ENCODE peak calls at places on chromosomes 1 and 21, in five cellular contexts. M is SK-N-SH, C is K562, V is GM12878, S is HepG2. X is an unnamed sample.

GRCh38 chr1:37519613-37520012 is 5.0 kb upstream of the MEAF6 start:
- DNase-seq in M (no peak), C (no peak), V (no peak), S (no peak), X (no peak)

GRCh38 chr1:151887028-151887427 is 22.3 kb downstream of the THEM4 start:
- DNase-seq in M (no peak), C (no peak), V (no peak), S (no peak), X (no peak)

GRCh38 chr1:116224561-116224960 is 113.4 kb downstream of the MAB21L3 start:
- DNase-seq in M (no peak), C (no peak), V (no peak), S (no peak), X (no peak)

GRCh38 chr1:221074325-221074724 is 195.1 kb downstream of the HLX start:
- DNase-seq in M (no peak), C (no peak), V (no peak), S (no peak), X (no peak)

GRCh38 chr1:232306269-232306911 is 323.5 kb downstream of the SIPA1L2 start:
- DNase-seq in M (no peak), C (no peak), V (no peak), S (no peak), X (no peak)

GRCh38 chr1:237164406-237165352 is 122.7 kb downstream of the RYR2 start:
- DNase-seq in M (no peak), C (no peak), V (no peak), S (no peak), X (no peak)

GRCh38 chr1:11107541-11107940 is 7.9 kb upstream of the EXOSC10 start:
- DNase-seq in M (no peak), C (no peak), V (no peak), S (no peak), X (no peak)

GRCh38 chr1:212013672-212014071 is 21.7 kb downstream of the INTS7 start:
- DNase-seq in M (no peak), C (no peak), V (no peak), S (peak), X (no peak)

GRCh38 chr21:40852563-40852962 is 5.6 kb upstream of the DSCAM start:
- DNase-seq in M (no peak), C (no peak), V (no peak), S (no peak), X (no peak)

GRCh38 chr1:22689505-22689904 is 21.1 kb upstream of the EPHB2 start:
- DNase-seq in M (no peak), C (no peak), V (no peak), S (peak), X (peak)

GRCh38 chr1:11571906-11572616 is 82.2 kb downstream of the FBXO2 start:
- DNase-seq in M (no peak), C (peak), V (no peak), S (peak), X (peak)

GRCh38 chr1:229229137-229229720 is 41.7 kb upstream of the RAB4A start:
- DNase-seq in M (no peak), C (no peak), V (no peak), S (no peak), X (no peak)

GRCh38 chr1:228236744-228237143 is 28.9 kb downstream of the OBSCN start:
- DNase-seq in M (no peak), C (peak), V (no peak), S (peak), X (peak)

GRCh38 chr1:88746916-88747315 is 62.8 kb downstream of the PKN2 start:
- DNase-seq in M (no peak), C (no peak), V (no peak), S (no peak), X (no peak)

GRCh38 chr1:19872190-19872589 is 10.0 kb upstream of the OTUD3 start:
- DNase-seq in M (no peak), C (peak), V (no peak), S (peak), X (no peak)

GRCh38 chr1:9687120-9687875 is 35.8 kb downstream of the PIK3CD start:
- DNase-seq in M (peak), C (peak), V (no peak), S (peak), X (no peak)

GRCh38 chr1:75615664-75616435 is 4.9 kb upstream of the SLC44A5 start:
- DNase-seq in M (peak), C (peak), V (no peak), S (no peak), X (no peak)

DNA sequence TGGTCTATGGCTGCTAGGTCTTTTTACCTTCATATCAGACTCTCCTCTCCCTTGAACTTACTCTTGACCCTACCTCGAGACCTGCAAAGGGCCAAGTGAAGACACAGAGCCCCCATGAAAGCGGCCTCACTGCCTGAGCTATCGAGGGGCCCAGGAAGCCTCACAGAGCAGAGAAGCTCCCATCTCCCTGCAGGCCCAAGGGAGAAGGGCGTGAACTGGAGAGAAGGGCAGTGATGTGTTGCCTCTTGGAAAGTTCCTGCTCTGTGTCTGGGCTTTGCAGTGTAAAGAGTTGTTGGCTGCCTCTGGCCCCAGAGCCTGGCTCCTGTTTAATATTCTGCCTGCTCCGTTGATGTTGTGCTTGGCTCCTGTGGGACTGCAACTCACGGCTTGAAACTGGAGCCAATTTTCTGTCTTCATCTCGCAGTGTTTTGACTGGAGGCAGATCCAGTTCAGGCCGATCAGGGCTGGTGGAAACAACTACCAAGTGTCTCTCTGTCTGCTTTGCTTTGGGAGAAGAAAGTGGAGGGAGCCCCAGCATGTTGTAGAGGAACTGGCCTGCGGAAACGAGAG is 4.3 kb downstream of the SERTAD4 start:
- DNase-seq in M (no peak), C (no peak), V (no peak), S (no peak), X (no peak)
- TF ChIP-seq YY1 in M (no peak), C (no peak), V (no peak), S (no peak), X (no peak)

GRCh38 chr1:6504887-6505286 is 13.4 kb upstream of the PLEKHG5 start:
- DNase-seq in M (no peak), C (no peak), V (no peak), S (no peak), X (no peak)

GRCh38 chr1:6505367-6506209 is 14.1 kb upstream of the PLEKHG5 start:
- DNase-seq in M (peak), C (no peak), V (no peak), S (no peak), X (no peak)

GRCh38 chr1:6502000-6502891 is 10.8 kb upstream of the PLEKHG5 start:
- DNase-seq in M (peak), C (no peak), V (no peak), S (no peak), X (no peak)

GRCh38 chr1:6506210-6507036 is 15.0 kb upstream of the PLEKHG5 start:
- DNase-seq in M (peak), C (no peak), V (no peak), S (no peak), X (no peak)

GRCh38 chr1:6503884-6504602 is 12.6 kb upstream of the PLEKHG5 start:
- DNase-seq in M (peak), C (no peak), V (no peak), S (no peak), X (no peak)
- TF ChIP-seq REST in M (no peak), C (no peak), V (no peak), S (no peak), X (no peak)

DNA sequence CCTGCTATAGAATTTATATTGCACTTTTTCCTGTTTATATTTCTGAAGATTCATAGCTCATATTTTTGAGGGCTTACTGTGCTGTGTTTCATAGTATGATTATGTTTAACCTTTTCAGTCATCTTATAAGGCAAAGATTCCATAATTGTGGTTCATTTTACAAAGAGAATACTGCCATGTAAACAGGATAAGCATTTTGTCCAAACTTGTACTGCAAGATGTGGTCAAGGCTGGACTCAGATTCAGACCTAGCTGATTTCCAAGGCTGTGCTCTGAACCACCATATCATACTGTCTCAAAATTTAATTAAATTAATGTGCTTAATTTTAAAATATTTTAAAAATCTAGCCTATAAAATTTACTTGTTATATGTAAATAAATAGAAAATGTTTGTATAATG is 31.4 kb downstream of the STXBP3 start:
- DNase-seq in M (no peak), C (no peak), V (no peak), S (no peak), X (no peak)
- H2AFZ ChIP-seq in M (no peak), C (no peak), V (no peak), S (no peak), X (no peak)

DNA sequence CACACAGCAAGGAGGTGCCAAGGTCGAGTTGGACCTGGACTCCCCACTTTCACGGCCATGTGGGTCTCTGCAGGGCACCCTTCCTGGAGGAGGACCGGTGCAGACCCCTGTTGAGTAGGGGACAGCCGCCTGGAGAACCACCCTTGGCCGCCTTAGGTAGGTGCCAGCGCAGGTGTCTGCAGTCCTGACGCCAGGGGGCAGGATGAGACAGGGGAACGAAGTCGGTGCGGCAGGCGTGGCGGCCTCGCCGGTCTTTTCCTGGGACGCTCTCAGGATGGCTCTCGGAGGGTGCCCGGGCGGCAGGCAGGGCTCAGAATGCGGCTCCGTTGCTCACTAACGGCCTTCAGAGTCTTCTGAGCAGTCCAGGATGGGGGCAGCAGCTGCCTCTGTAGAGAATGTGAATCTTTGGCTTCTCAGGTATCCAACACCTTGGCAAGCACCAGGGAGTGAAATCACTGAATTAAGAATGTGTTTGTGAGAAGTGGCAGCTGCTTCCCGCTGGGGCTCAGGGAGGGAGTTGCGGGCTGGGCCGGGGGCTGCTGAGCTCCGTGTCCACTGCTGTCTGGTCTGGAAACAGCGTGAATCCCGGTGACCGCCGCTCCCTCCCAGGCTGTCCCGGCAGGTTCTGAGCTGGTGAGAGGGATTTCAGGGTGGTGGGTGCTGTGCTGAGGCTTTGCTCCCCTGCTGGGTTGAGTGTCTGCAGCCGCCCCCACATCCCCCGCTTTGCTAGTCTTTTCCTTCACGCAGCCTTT is 10.9 kb upstream of the C1orf174 start:
- DNase-seq in M (peak), C (peak), V (no peak), S (peak), X (peak)
- TF ChIP-seq YY1 in M (no peak), C (no peak), V (peak), S (no peak), X (no peak)

GRCh38 chr1:15678578-15678977 is 5.5 kb upstream of the PLEKHM2 start:
- DNase-seq in M (no peak), C (no peak), V (peak), S (peak), X (peak)
- TF ChIP-seq REST in M (no peak), C (no peak), V (no peak), S (no peak), X (no peak)

GRCh38 chr21:33968998-33969353 is 53.4 kb upstream of the ATP5PO start:
- DNase-seq in M (no peak), C (no peak), V (no peak), S (no peak), X (no peak)
- H2AFZ ChIP-seq in M (no peak), C (peak), V (no peak), S (no peak), X (peak)

X was measured in HCT116.